ENCODE peak calls at places on chromosomes 5 and 9, in seven cellular contexts. H is HepG2, I is HCT116, V is H1, D is GM12878, W is K562, E is SK-N-SH. Z is an unnamed sample.

GRCh38 chr5:133930061-133930823 is 38.2 kb downstream of the C5orf15 start:
- DNase-seq in H (no peak), I (no peak), V (no peak), D (no peak), W (peak), E (no peak), Z (no peak)

GRCh38 chr5:10310073-10310779 is 2.5 kb upstream of the CMBL start:
- DNase-seq in H (peak), I (peak), V (no peak), D (no peak), W (no peak), E (no peak), Z (peak)

GRCh38 chr9:131668439-131669233 is 71.2 kb downstream of the RAPGEF1 start:
- DNase-seq in H (peak), I (no peak), V (no peak), D (peak), W (no peak), E (peak), Z (no peak)

GRCh38 chr5:68932830-68933434 is 160.9 kb upstream of the SLC30A5 start:
- DNase-seq in H (no peak), I (peak), V (no peak), D (no peak), W (no peak), E (no peak), Z (no peak)

GRCh38 chr9:34594177-34594576 is 4.7 kb upstream of the CNTFR start:
- DNase-seq in H (no peak), I (no peak), V (no peak), D (no peak), W (no peak), E (no peak), Z (no peak)

GRCh38 chr9:130235558-130236435 is 29.8 kb upstream of the HMCN2 start:
- DNase-seq in H (peak), I (no peak), V (no peak), D (no peak), W (peak), E (peak), Z (peak)

GRCh38 chr9:100394819-100395218 is 32.1 kb upstream of the MSANTD3 start:
- DNase-seq in H (no peak), I (no peak), V (no peak), D (no peak), W (no peak), E (no peak), Z (no peak)

GRCh38 chr5:126780165-126780827 is 3.4 kb downstream of the LMNB1 start:
- DNase-seq in H (peak), I (no peak), V (no peak), D (no peak), W (peak), E (peak), Z (peak)

GRCh38 chr9:20191239-20191840 is 402.5 kb upstream of the SLC24A2 start:
- DNase-seq in H (no peak), I (no peak), V (no peak), D (no peak), W (no peak), E (no peak), Z (peak)

GRCh38 chr9:105191508-105192118 is 52.8 kb upstream of the SLC44A1 start:
- DNase-seq in H (peak), I (no peak), V (no peak), D (peak), W (no peak), E (no peak), Z (no peak)

GRCh38 chr5:168471785-168472184 is 14.5 kb upstream of the RARS1 start:
- DNase-seq in H (no peak), I (no peak), V (no peak), D (no peak), W (no peak), E (no peak), Z (no peak)

GRCh38 chr5:55865831-55866230 is 14.7 kb downstream of the IL31RA start:
- DNase-seq in H (peak), I (no peak), V (no peak), D (no peak), W (no peak), E (no peak), Z (peak)

GRCh38 chr5:40904205-40904993 is 4.9 kb upstream of the C7 start:
- DNase-seq in H (peak), I (peak), V (peak), D (peak), W (peak), E (peak), Z (peak)

DNA sequence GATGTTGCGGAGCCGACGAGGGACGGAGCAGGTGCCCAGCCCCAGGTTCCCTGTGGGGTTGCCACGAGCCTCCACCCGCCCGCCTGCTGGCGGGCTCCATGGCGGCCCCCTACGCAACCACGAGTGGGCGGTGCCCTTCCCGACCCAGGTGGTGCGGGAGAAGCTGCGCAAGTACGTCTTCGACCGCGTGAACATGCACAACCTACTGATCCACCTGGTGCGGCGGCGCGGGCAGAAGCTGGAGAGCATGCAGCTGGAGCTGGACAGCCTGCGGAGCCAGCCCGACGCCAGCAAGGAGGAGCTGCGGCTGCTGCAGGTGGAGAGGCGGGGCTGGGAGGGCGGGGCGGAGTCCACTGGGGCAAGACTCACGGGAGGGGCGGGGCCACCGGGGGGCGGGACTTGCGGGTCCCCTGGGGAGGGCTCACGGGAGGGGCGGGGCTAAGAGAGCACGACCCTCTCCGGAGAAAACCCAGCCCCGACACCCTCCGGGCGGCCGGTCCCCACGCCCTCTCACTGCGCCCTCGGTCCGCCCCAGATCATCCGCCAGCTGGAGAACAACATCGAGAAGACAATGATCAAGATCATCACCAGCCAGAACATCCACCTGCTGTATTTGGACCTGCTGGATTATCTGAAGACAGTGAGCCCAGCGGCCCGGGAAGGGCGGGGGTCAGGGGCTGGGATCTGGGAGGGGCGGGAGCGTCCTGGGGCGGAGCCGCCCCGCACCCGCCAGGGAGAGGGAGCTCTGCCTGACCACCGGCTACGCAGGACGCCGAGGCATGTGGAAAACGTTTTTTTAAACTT is 3.9 kb downstream of the CCDC183 start:
- DNase-seq in H (peak), I (peak), V (peak), D (no peak), W (peak), E (peak), Z (peak)
- TF ChIP-seq JUND in H (no peak), I (no peak), V (no peak), D (no peak), W (no peak), E (no peak), Z (no peak)

DNA sequence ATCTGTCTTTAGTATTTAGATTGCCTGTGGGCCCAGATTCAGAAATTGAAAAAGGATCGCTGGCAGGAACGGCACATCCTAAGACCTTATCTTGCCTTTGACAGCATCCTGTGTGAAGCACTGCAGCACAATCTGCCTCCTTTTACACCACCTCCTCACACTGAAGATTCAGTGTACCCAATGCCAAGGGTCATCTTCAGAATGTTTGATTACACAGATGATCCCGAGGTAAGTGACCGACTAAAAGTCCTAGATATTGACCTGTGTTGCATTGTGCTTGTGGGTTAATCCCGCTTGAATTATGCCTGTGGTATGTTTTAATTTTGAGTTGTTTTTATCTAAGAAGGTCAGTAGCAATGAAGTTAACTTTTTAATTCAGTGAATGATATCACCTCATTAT is 14.4 kb downstream of the NCBP1 start:
- DNase-seq in H (no peak), I (no peak), V (no peak), D (no peak), W (no peak), E (no peak), Z (no peak)
- TF ChIP-seq JUND in H (no peak), I (no peak), V (no peak), D (no peak), W (no peak), E (no peak), Z (no peak)

DNA sequence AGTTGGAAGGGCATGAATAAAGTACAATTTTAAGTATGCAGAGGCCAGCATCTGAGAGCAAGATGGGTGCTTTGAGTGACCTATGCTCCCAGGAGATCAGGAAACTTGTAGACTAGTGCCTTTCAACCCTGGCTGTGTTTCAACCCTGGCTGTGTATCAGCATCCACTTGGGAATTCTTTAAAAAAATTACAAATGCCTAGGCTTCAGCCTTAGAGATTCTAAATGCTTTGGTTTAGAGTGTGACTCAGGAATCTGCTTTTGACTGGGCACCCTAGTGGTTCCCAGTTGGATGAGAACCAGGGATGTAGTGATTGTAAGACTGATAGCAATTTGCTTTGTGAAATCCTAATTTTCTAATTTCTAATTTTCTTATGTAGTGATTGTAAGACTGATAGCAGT is 65.6 kb downstream of the RALGPS1 start:
- DNase-seq in H (no peak), I (no peak), V (no peak), D (no peak), W (no peak), E (no peak), Z (no peak)
- TF ChIP-seq JUND in H (no peak), I (no peak), V (no peak), D (no peak), W (no peak), E (no peak), Z (no peak)

GRCh38 chr5:125612356-125613149 is 810.7 kb upstream of the GRAMD2B start:
- DNase-seq in H (no peak), I (no peak), V (no peak), D (no peak), W (no peak), E (no peak), Z (peak)
- TF ChIP-seq JUND in H (no peak), I (no peak), V (no peak), D (no peak), W (no peak), E (no peak), Z (no peak)

GRCh38 chr9:114327749-114328148 is 1.9 kb upstream of the ORM2 start:
- DNase-seq in H (no peak), I (no peak), V (no peak), D (no peak), W (peak), E (no peak), Z (no peak)
- TF ChIP-seq JUND in H (no peak), I (no peak), V (no peak), D (no peak), W (no peak), E (no peak), Z (no peak)

DNA sequence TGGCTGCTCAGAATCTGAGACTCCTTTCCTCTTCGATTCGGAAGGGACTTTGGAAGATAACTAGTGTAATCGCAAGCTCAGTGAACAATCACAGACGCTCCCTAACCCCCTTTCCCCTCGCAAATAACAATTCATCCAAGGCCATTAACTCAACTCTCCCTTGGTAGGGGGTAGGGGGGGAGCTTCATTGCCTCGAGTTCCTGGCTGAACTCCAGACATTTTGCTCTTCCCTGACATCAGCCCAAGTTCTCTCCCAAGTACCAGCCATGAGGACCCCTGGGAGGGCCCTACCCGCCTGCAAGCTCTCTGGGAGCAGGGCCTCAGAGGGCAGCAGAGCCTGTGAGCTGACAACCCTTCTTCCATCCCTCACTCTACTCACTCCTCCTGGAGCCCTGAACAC is 8.4 kb downstream of the FAM163B start:
- DNase-seq in H (no peak), I (no peak), V (no peak), D (no peak), W (no peak), E (no peak), Z (no peak)
- TF ChIP-seq JUND in H (no peak), I (no peak), V (no peak), D (no peak), W (no peak), E (no peak), Z (no peak)

DNA sequence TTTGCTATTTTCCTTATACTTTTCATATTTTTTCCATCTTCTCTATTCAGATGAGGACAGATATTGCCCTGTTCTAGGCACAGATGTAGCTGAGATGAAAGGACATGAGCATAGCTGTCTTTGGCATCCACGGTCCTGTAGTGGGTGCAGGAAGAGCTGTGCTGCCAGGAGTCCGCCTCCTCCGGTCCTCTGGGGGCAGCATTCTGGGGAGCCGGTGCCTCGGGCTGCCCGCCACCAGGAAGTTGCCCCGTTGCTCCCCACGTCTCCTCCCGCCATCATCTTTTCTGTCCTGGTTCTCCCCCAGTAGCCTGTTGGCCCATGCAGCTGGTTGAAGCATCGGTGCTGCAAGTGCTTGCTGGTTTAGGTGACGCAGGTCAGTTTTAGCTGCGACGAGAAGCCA is 170.0 kb upstream of the IRX4 start:
- DNase-seq in H (no peak), I (no peak), V (no peak), D (no peak), W (no peak), E (no peak), Z (no peak)
- TF ChIP-seq JUND in H (no peak), I (no peak), V (no peak), D (no peak), W (no peak), E (no peak), Z (no peak)

GRCh38 chr9:18473551-18474279 is at the start of gene ADAMTSL1:
- DNase-seq in H (no peak), I (no peak), V (peak), D (no peak), W (no peak), E (peak), Z (peak)
- TF ChIP-seq JUND in H (no peak), I (no peak), V (no peak), D (no peak), W (no peak), E (no peak), Z (no peak)

GRCh38 chr9:89462817-89463216 is 35.1 kb downstream of the SEMA4D start:
- DNase-seq in H (no peak), I (no peak), V (no peak), D (no peak), W (no peak), E (no peak), Z (no peak)

GRCh38 chr9:89463986-89464901 is 33.7 kb downstream of the SEMA4D start:
- DNase-seq in H (no peak), I (no peak), V (no peak), D (peak), W (no peak), E (no peak), Z (no peak)

GRCh38 chr9:89460551-89460950 is 37.4 kb downstream of the SEMA4D start:
- DNase-seq in H (no peak), I (no peak), V (no peak), D (no peak), W (no peak), E (no peak), Z (no peak)

GRCh38 chr9:89458768-89459496 is 39.0 kb downstream of the SEMA4D start:
- DNase-seq in H (no peak), I (no peak), V (no peak), D (no peak), W (no peak), E (no peak), Z (no peak)

DNA sequence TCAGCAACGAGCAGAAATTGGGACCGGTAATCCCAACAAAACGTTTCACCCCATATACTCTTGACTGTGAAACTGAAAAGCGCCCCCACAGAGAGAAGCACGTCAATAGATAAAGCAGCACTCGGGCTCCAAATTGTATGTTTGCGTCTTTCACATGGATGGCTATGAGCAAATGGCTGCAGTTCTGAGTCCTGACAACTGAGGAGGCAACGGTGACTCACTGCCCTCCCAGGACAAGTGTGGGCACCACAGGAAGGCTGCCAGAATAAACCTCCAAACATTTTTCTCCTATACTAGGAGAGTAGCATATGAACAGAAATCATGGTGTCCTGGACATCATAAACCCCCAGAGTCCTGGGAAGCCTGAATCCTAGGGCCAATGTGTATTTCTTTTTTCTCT is 36.6 kb downstream of the SEMA4D start:
- DNase-seq in H (no peak), I (no peak), V (no peak), D (no peak), W (no peak), E (no peak), Z (no peak)
- TF ChIP-seq JUND in H (no peak), I (no peak), V (no peak), D (no peak), W (no peak), E (peak), Z (no peak)

Z was measured in T47D.